ENCODE peak calls at places on chromosomes 3 and 15, in six cellular contexts. N, E, R, U, M and W are unnamed samples.

GRCh38 chr3:13657660-13658435 is 108.9 kb downstream of the FBLN2 start:
- DNase-seq in N (peak), E (peak), R (peak), U (peak), M (peak), W (peak)

GRCh38 chr15:65326109-65326508 is 21.6 kb downstream of the RNU5B-1 start:
- DNase-seq in N (no peak), E (peak), R (no peak), U (no peak), M (no peak), W (no peak)

GRCh38 chr3:126551839-126552687 is 6.7 kb downstream of the C3orf22 start:
- DNase-seq in N (no peak), E (no peak), R (no peak), U (peak), M (no peak), W (no peak)

GRCh38 chr3:134462236-134463059 is 23.3 kb downstream of the ANAPC13 start:
- DNase-seq in N (no peak), E (no peak), R (no peak), U (no peak), M (no peak), W (no peak)

GRCh38 chr3:144622845-144623244 is 651.2 kb downstream of the DIPK2A start:
- DNase-seq in N (no peak), E (no peak), R (no peak), U (no peak), M (no peak), W (no peak)

GRCh38 chr3:149604125-149604851 is 53.5 kb downstream of the WWTR1 start:
- DNase-seq in N (no peak), E (no peak), R (no peak), U (no peak), M (no peak), W (no peak)

GRCh38 chr15:80500021-80500420 is 95.8 kb downstream of the ARNT2 start:
- DNase-seq in N (no peak), E (no peak), R (no peak), U (no peak), M (no peak), W (no peak)

GRCh38 chr3:65984975-65985374 is 53.7 kb downstream of the MAGI1 start:
- DNase-seq in N (no peak), E (no peak), R (no peak), U (no peak), M (no peak), W (no peak)

GRCh38 chr3:160444411-160444810 is 5.2 kb downstream of the TRIM59 start:
- DNase-seq in N (no peak), E (no peak), R (no peak), U (no peak), M (no peak), W (no peak)

GRCh38 chr3:40237892-40238571 is 71.5 kb upstream of the EIF1B start:
- DNase-seq in N (no peak), E (no peak), R (no peak), U (no peak), M (peak), W (no peak)

GRCh38 chr3:183073839-183074615 is 25.3 kb downstream of the MCCC1 start:
- DNase-seq in N (no peak), E (no peak), R (no peak), U (no peak), M (no peak), W (no peak)

GRCh38 chr15:32872606-32873291 is 154.9 kb downstream of the GREM1 start:
- DNase-seq in N (no peak), E (no peak), R (no peak), U (peak), M (no peak), W (no peak)

GRCh38 chr3:5583920-5584319 is 396.4 kb downstream of the EDEM1 start:
- DNase-seq in N (no peak), E (no peak), R (no peak), U (peak), M (no peak), W (no peak)

GRCh38 chr15:55226127-55226526 is 29.4 kb upstream of the RSL24D1 start:
- DNase-seq in N (no peak), E (no peak), R (no peak), U (no peak), M (no peak), W (no peak)

GRCh38 chr3:153242900-153243299 is 80.9 kb downstream of the RAP2B start:
- DNase-seq in N (no peak), E (no peak), R (no peak), U (no peak), M (no peak), W (no peak)